ENCODE peak calls at places on chromosomes 16 and 17, in four cellular contexts. One of them, this sample, is unnamed.

GRCh38 chr16:57383276-57384247 is 11.3 kb downstream of the CX3CL1 start:
- DNase-seq in substantia nigra: no peak
- DNase-seq in GM10248: no peak
- DNase-seq in kidney tubule cell: peak
- DNase-seq in this sample: no peak

GRCh38 chr16:16067127-16067526 is 117.7 kb downstream of the ABCC1 start:
- DNase-seq in substantia nigra: no peak
- DNase-seq in GM10248: no peak
- DNase-seq in kidney tubule cell: no peak
- DNase-seq in this sample: no peak

GRCh38 chr17:5832886-5833285 is 237.3 kb upstream of the WSCD1 start:
- DNase-seq in substantia nigra: no peak
- DNase-seq in GM10248: no peak
- DNase-seq in kidney tubule cell: peak
- DNase-seq in this sample: no peak

GRCh38 chr16:25481636-25482035 is 210.1 kb upstream of the HS3ST4 start:
- DNase-seq in substantia nigra: no peak
- DNase-seq in GM10248: no peak
- DNase-seq in kidney tubule cell: peak
- DNase-seq in this sample: no peak

GRCh38 chr16:67294927-67295326 is 15.6 kb downstream of the PLEKHG4 start:
- DNase-seq in substantia nigra: no peak
- DNase-seq in GM10248: no peak
- DNase-seq in kidney tubule cell: no peak
- DNase-seq in this sample: no peak

GRCh38 chr16:71771571-71771970 is 37.1 kb downstream of the AP1G1 start:
- DNase-seq in substantia nigra: no peak
- DNase-seq in GM10248: no peak
- DNase-seq in kidney tubule cell: no peak
- DNase-seq in this sample: no peak

GRCh38 chr17:20063665-20064648 is 54.8 kb downstream of the SPECC1 start:
- DNase-seq in substantia nigra: peak
- DNase-seq in GM10248: peak
- DNase-seq in kidney tubule cell: peak
- DNase-seq in this sample: peak

GRCh38 chr17:38457577-38458371 is 29.5 kb downstream of the ARHGAP23 start:
- DNase-seq in substantia nigra: no peak
- DNase-seq in GM10248: no peak
- DNase-seq in kidney tubule cell: no peak
- DNase-seq in this sample: no peak

GRCh38 chr17:50428831-50429424 is 2.9 kb downstream of the ACSF2 start:
- DNase-seq in substantia nigra: no peak
- DNase-seq in GM10248: no peak
- DNase-seq in kidney tubule cell: peak
- DNase-seq in this sample: no peak

GRCh38 chr16:380837-381787 is 666 bp downstream of the PGAP6 start:
- DNase-seq in substantia nigra: no peak
- DNase-seq in GM10248: no peak
- DNase-seq in kidney tubule cell: peak
- DNase-seq in this sample: no peak

GRCh38 chr17:12349297-12349696 is 316.4 kb upstream of the MYOCD start:
- DNase-seq in substantia nigra: no peak
- DNase-seq in GM10248: no peak
- DNase-seq in kidney tubule cell: peak
- DNase-seq in this sample: no peak

GRCh38 chr16:81469710-81470481 is 25.3 kb downstream of the CMIP start:
- DNase-seq in substantia nigra: no peak
- DNase-seq in GM10248: peak
- DNase-seq in kidney tubule cell: no peak
- DNase-seq in this sample: peak

GRCh38 chr16:88642881-88643545 is 4.6 kb downstream of the IL17C start:
- DNase-seq in substantia nigra: no peak
- DNase-seq in GM10248: no peak
- DNase-seq in kidney tubule cell: no peak
- DNase-seq in this sample: no peak

GRCh38 chr17:850828-851759 is 68.9 kb downstream of the MRM3 start:
- DNase-seq in substantia nigra: no peak
- DNase-seq in GM10248: no peak
- DNase-seq in kidney tubule cell: no peak
- DNase-seq in this sample: no peak

GRCh38 chr16:4617880-4618279 is 3.2 kb upstream of the UBALD1 start:
- DNase-seq in substantia nigra: no peak
- DNase-seq in GM10248: no peak
- DNase-seq in kidney tubule cell: no peak
- DNase-seq in this sample: no peak

GRCh38 chr17:76081295-76082210 is 2.6 kb downstream of the ZACN start:
- DNase-seq in substantia nigra: no peak
- DNase-seq in GM10248: peak
- DNase-seq in kidney tubule cell: no peak
- DNase-seq in this sample: no peak

This sample was measured in Ammon's horn.